ENCODE peak calls at places on chromosomes 7 and 10, in nine cellular contexts. N, D, K, C, Q, L, A, Z and J are unnamed samples. For H3K79me2, the result is how much of the 10 kb centered on the place peaks cover.

GRCh38 chr10:132520147-132520811 is 17.3 kb upstream of the INPP5A start:
- DNase-seq in N (no peak), D (no peak), K (no peak), C (peak), Q (peak), L (no peak), A (no peak), Z (no peak), J (no peak)

GRCh38 chr7:141593134-141593533 is 41.9 kb downstream of the AGK start:
- DNase-seq in N (no peak), D (no peak), K (no peak), C (peak), Q (peak), L (no peak), A (no peak), Z (peak), J (no peak)

GRCh38 chr10:43867667-43868361 is 219.1 kb upstream of the ZNF32 start:
- DNase-seq in N (peak), D (no peak), K (no peak), C (no peak), Q (peak), L (no peak), A (no peak), Z (no peak), J (no peak)

GRCh38 chr7:831596-832291 is 532 bp upstream of the SUN1 start:
- DNase-seq in N (peak), D (peak), K (peak), C (peak), Q (peak), L (no peak), A (no peak), Z (no peak), J (no peak)

GRCh38 chr10:59814878-59815277 is 61.6 kb upstream of the MRLN start:
- DNase-seq in N (no peak), D (no peak), K (no peak), C (no peak), Q (no peak), L (no peak), A (no peak), Z (no peak), J (no peak)

GRCh38 chr7:70738080-70738479 is 393.9 kb upstream of the GALNT17 start:
- DNase-seq in N (peak), D (no peak), K (no peak), C (peak), Q (peak), L (no peak), A (peak), Z (no peak), J (no peak)

GRCh38 chr10:94038024-94038423 is 44.3 kb downstream of the PLCE1 start:
- DNase-seq in N (peak), D (no peak), K (no peak), C (no peak), Q (peak), L (peak), A (peak), Z (no peak), J (no peak)

GRCh38 chr10:98316661-98317060 is 48.7 kb upstream of the LOXL4 start:
- DNase-seq in N (peak), D (no peak), K (no peak), C (no peak), Q (peak), L (no peak), A (no peak), Z (no peak), J (no peak)

GRCh38 chr10:71271626-71272025 is 47.4 kb upstream of the SLC29A3 start:
- DNase-seq in N (no peak), D (no peak), K (no peak), C (no peak), Q (no peak), L (no peak), A (no peak), Z (no peak), J (no peak)

DNA sequence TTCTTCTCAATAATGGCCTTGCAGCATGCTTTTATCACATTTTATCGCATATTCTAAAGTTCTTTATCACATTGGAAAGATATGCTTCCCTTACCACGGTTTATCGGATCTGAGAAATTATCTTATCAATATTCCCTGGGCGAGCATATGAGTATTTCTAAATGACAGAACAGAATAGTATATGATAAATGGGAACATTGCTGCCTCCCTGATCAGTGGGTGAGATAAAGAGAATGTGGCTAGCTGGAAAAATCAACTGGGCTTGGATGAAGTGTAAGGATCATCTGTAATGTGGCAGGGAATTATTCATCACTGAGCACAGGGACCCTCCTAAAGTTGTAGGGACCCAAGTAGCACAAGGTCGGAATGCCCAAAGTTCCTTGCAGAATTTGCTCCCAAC is 667.4 kb upstream of the NRP1 start:
- DNase-seq in N (no peak), D (no peak), K (no peak), C (no peak), Q (no peak), L (no peak), A (no peak), Z (no peak), J (no peak)
- H3K79me2 ChIP-seq in N (under half), D (under half), K (under half), C (under half), Q (under half), L (under half), A (under half), Z (under half), J (under half)

GRCh38 chr10:123356101-123356500 is 201.9 kb downstream of the BUB3 start:
- DNase-seq in N (no peak), D (no peak), K (no peak), C (no peak), Q (no peak), L (no peak), A (no peak), Z (no peak), J (no peak)
- TF ChIP-seq EZH2phosphoT487 in N (no peak), D (no peak), K (no peak), C (no peak), Q (no peak), L (no peak), A (no peak), Z (no peak), J (no peak)

DNA sequence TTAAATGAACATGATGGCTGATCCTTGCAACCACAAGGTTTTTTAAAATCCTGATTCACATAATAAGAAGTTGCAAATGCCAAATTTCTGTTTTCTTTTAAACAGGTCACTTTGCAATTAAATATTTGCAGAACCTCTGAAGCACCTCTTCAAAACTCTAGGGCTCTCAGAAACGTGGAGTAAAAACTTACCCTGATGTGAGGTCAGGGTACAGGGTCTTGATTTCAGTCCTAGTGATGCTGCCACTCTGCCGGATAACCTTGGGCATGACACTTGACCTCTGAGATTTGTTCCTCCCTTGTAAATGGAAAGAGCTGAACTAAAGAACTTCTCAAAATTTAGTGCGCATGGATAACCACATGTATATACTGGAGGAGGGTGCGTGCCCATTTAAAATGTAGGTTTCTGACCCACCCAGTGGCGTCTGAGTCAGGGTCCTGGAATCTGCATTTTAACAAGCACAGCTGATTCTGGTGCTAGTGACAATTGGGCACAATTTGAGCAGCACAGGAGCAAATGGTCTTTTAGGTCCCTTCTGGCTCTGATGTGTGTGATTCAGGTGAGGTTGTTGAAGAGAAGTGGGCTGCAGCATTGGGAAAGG is 35.5 kb upstream of the TNPO3 start:
- DNase-seq in N (no peak), D (no peak), K (no peak), C (no peak), Q (no peak), L (no peak), A (no peak), Z (no peak), J (no peak)
- H3K4me2 ChIP-seq in N (no peak), D (no peak), K (no peak), C (no peak), Q (no peak), L (no peak), A (no peak), Z (no peak), J (peak)

DNA sequence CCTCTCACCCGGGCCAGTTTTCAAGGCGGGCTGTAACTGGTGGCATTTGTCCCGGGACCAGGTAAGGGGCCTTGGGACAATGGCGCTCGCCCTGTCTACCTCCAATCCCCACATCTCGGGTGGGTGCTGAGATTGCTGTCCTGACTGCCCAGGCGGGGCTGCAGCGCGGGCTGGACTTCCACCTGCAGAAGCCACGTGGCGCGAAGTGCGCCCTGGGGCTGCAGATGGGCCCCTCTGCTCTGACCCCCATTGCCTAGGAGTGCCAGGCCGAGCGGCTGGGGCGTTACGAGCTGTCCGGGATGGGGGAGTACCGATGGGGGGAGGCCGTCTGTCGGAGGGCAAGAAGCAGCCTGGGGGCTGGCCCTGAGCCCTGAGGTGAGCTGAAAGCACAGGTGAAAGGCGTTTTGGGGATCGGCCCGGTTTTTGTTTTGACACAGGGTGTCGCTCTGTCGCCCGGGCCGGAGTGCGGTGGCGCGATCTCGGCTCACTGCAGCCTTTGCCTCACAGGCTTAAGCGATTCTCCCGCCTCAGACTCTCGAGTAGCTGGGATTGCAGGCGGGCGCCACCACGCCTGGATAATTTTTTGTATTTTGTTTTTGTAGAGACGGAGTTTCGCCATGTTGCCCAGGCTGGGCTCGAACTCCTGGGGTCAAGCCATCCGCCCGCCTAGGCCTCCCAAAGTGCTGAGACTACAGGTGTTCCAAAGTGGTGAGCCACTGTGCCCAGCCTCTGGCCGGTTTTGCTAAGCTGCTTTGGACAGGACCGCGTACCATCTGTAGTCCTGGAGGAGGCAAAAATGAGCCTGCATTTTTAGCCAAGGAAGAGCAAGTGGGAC is at the start of gene SFXN2:
- DNase-seq in N (peak), D (peak), K (no peak), C (peak), Q (peak), L (peak), A (peak), Z (no peak), J (peak)
- H3K79me2 ChIP-seq in N (under half), D (half or more), K (under half), C (half or more), Q (under half), L (half or more), A (half or more), Z (under half), J (half or more)

GRCh38 chr10:102545265-102545664 is 41.5 kb downstream of the SUFU start:
- DNase-seq in N (no peak), D (no peak), K (no peak), C (no peak), Q (no peak), L (no peak), A (no peak), Z (no peak), J (no peak)

GRCh38 chr10:102549549-102549948 is 45.8 kb downstream of the SUFU start:
- DNase-seq in N (no peak), D (no peak), K (no peak), C (no peak), Q (no peak), L (no peak), A (no peak), Z (no peak), J (no peak)

GRCh38 chr10:102542800-102543418 is 39.1 kb downstream of the SUFU start:
- DNase-seq in N (peak), D (no peak), K (no peak), C (no peak), Q (peak), L (no peak), A (no peak), Z (no peak), J (no peak)

GRCh38 chr10:102546606-102547310 is 43.0 kb downstream of the SUFU start:
- DNase-seq in N (no peak), D (no peak), K (no peak), C (no peak), Q (peak), L (no peak), A (no peak), Z (peak), J (no peak)

DNA sequence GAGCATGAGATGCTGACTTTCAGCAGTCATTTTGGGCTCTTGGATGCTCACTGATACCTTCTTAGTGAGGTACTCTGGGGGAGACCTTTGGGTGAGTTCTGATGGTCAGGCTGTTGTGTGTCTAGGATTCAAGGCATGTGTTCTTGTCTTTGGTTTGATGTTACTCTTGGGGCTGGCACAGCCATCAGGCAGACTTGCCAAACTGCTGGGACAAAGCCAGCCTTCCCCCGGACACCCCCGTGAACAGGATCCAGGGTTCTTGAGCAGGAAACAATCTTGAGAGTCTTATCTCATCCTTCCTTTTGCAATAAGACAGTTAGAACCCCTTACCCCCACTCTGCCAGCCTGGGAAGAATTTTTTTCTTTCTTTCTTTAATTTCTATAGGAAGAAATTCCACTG is 42.2 kb downstream of the SUFU start:
- DNase-seq in N (no peak), D (no peak), K (no peak), C (no peak), Q (peak), L (no peak), A (no peak), Z (no peak), J (no peak)
- TF ChIP-seq EZH2phosphoT487 in N (no peak), D (no peak), K (no peak), C (no peak), Q (no peak), L (no peak), A (no peak), Z (no peak), J (no peak)

DNA sequence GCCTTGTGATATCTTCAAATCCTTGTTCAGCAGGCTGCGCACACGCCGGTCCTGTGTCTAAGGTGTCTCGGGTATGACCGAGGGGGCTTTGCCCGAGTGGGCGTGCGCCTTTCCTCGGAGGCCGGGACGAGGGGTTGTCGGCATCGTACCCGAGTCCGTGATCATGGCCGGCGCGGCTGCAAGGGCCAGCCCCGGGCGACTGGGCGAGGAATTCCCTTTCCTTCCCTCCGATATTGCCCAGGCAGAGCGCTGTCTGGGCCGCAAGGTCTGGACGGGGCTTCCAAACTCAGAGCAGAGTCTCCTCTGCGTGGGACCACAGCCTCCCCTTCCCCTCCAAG is 59.7 kb downstream of the ZNF467 start:
- DNase-seq in N (no peak), D (no peak), K (no peak), C (no peak), Q (no peak), L (no peak), A (peak), Z (no peak), J (no peak)
- H3K4me2 ChIP-seq in N (peak), D (no peak), K (no peak), C (peak), Q (peak), L (peak), A (peak), Z (no peak), J (no peak)

GRCh38 chr10:13704969-13705368 is 118.2 kb downstream of the PRPF18 start:
- DNase-seq in N (no peak), D (no peak), K (no peak), C (no peak), Q (no peak), L (no peak), A (no peak), Z (no peak), J (no peak)
- H3K79me2 ChIP-seq in N (under half), D (under half), K (under half), C (under half), Q (half or more), L (under half), A (under half), Z (under half), J (under half)

GRCh38 chr7:83808982-83809381 is 160.0 kb upstream of the SEMA3E start:
- DNase-seq in N (no peak), D (no peak), K (no peak), C (no peak), Q (no peak), L (no peak), A (no peak), Z (no peak), J (no peak)

GRCh38 chr7:83806538-83806937 is 157.6 kb upstream of the SEMA3E start:
- DNase-seq in N (no peak), D (no peak), K (no peak), C (no peak), Q (no peak), L (no peak), A (no peak), Z (no peak), J (no peak)

DNA sequence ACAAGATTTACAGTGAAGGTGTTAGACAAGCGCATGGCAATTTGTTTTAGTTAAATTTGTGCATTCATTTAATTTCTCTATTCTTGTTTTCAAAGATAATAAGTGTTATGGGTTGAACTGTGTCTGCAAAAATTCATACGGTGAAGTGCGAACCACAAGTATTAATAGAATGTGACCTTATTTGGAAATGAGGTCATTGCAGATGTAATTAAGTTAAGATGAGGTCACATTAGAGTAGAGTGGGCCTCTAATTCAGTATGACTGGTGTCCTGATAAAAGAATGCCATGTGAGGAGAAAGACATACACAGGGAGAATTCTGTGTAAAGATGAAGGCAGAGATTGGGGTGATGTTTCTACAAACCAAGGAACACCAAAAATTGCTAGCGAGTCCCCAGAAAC is 158.8 kb upstream of the SEMA3E start:
- DNase-seq in N (no peak), D (no peak), K (no peak), C (no peak), Q (no peak), L (no peak), A (no peak), Z (no peak), J (no peak)
- TF ChIP-seq EZH2phosphoT487 in N (no peak), D (no peak), K (no peak), C (no peak), Q (no peak), L (no peak), A (no peak), Z (no peak), J (no peak)

GRCh38 chr10:28805390-28805789 is 128.1 kb downstream of the BAMBI start:
- DNase-seq in N (no peak), D (no peak), K (no peak), C (no peak), Q (no peak), L (no peak), A (no peak), Z (no peak), J (no peak)
- H3K4me2 ChIP-seq in N (no peak), D (no peak), K (no peak), C (no peak), Q (no peak), L (no peak), A (no peak), Z (no peak), J (no peak)

DNA sequence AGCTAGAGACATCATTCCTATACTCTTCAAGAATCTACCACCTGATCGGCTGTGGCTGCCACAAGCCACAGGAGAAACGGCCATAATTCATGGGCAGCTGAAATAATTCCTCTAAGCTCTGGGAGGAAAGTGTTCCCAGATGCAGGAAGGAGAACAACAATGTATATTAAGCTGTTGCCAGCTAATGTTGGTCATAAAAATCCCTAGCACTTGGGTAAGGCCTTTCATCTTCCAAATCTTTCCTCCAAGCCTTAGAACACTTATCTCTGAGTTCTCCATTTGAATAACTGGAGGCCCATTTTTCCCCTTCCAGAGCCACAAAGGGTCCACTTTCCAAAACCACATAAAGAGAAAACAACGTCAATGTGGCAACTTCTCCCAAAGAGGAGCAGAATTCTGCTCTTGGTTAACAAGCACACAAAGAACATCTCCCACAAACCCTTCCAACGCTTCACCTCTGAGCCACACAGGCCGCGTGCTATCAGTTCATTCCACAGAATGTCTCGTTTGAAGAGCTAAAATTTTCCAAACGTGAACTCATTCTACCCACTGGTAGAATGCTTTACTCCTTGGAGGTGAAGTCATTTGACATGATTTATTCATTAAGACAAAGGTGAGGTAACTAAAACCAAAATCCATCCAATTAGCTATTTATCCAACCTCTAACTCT is 11.2 kb downstream of the KCNMA1 start:
- DNase-seq in N (no peak), D (no peak), K (no peak), C (no peak), Q (no peak), L (no peak), A (no peak), Z (no peak), J (no peak)
- H3K79me2 ChIP-seq in N (half or more), D (under half), K (under half), C (under half), Q (half or more), L (under half), A (under half), Z (under half), J (under half)